ENCODE peak calls at places on chromosomes 13 and 19, in six cellular contexts. K is tibial nerve; Y is stomach; I is heart right ventricle; Q is CD8-positive, alpha-beta T cell; G is WERI-Rb-1. L is an unnamed sample.

GRCh38 chr13:50378513-50378970 is 363.3 kb downstream of the KCNRG start:
- DNase-seq in Y (no peak), I (no peak), Q (no peak), G (no peak), K (no peak), L (no peak)

GRCh38 chr13:55948175-55948574 is 1192.5 kb upstream of the PRR20A start:
- DNase-seq in Q (no peak), K (no peak), I (no peak), Y (no peak), G (no peak), L (no peak)

GRCh38 chr13:67023088-67023893 is 206.8 kb downstream of the PCDH9 start:
- DNase-seq in Y (no peak), Q (no peak), K (peak), G (no peak), I (no peak), L (no peak)

GRCh38 chr13:99422556-99423220 is 78.6 kb upstream of the TM9SF2 start:
- DNase-seq in Q (no peak), Y (peak), I (no peak), K (no peak), G (peak), L (peak)

GRCh38 chr13:45501175-45501526 is 36.4 kb downstream of the COG3 start:
- DNase-seq in Q (no peak), K (no peak), Y (no peak), I (no peak), G (no peak), L (no peak)

GRCh38 chr19:14089662-14090508 is 666 bp downstream of the SAMD1 start:
- DNase-seq in G (peak), Q (peak), Y (peak), K (peak), I (peak), L (no peak)

GRCh38 chr13:98144501-98145350 is 1.8 kb downstream of the FARP1 start:
- DNase-seq in G (peak), Q (no peak), K (no peak), I (no peak), Y (no peak), L (no peak)

GRCh38 chr13:44764334-44764733 is 188.2 kb upstream of the TSC22D1 start:
- DNase-seq in G (no peak), I (no peak), K (no peak), Q (no peak), Y (peak), L (no peak)

GRCh38 chr13:105139048-105139379 is 1396.4 kb downstream of the EFNB2 start:
- DNase-seq in G (no peak), I (no peak), Y (no peak), Q (no peak), K (no peak), L (no peak)

GRCh38 chr13:41548031-41548430 is 90.7 kb downstream of the RGCC start:
- DNase-seq in K (no peak), Y (no peak), Q (no peak), G (no peak), I (no peak), L (no peak)

GRCh38 chr19:4009990-4010807 is 2.7 kb downstream of the PIAS4 start:
- DNase-seq in Q (no peak), Y (no peak), G (peak), I (no peak), K (no peak), L (no peak)

GRCh38 chr13:51800456-51800855 is 3.5 kb downstream of the DHRS12 start:
- DNase-seq in Y (no peak), Q (no peak), I (no peak), K (no peak), G (no peak), L (no peak)

GRCh38 chr19:3358919-3359849 is 7.2 kb upstream of the NFIC start:
- DNase-seq in Y (peak), I (peak), G (peak), K (no peak), Q (peak), L (no peak)

GRCh38 chr13:98143601-98144500 is 957 bp downstream of the FARP1 start:
- DNase-seq in Q (no peak), G (no peak), K (no peak), Y (no peak), I (peak), L (no peak)

GRCh38 chr19:22118132-22118531 is 65.8 kb downstream of the ZNF257 start:
- DNase-seq in G (no peak), I (no peak), Y (no peak), K (no peak), Q (no peak), L (no peak)

GRCh38 chr19:36084231-36085009 is 26.5 kb upstream of the OVOL3 start:
- DNase-seq in Y (no peak), K (no peak), I (no peak), G (no peak), Q (no peak), L (no peak)
- H3K27ac ChIP-seq in Y (no peak), K (no peak), I (no peak), G (no peak), Q (no peak), L (no peak)

DNA sequence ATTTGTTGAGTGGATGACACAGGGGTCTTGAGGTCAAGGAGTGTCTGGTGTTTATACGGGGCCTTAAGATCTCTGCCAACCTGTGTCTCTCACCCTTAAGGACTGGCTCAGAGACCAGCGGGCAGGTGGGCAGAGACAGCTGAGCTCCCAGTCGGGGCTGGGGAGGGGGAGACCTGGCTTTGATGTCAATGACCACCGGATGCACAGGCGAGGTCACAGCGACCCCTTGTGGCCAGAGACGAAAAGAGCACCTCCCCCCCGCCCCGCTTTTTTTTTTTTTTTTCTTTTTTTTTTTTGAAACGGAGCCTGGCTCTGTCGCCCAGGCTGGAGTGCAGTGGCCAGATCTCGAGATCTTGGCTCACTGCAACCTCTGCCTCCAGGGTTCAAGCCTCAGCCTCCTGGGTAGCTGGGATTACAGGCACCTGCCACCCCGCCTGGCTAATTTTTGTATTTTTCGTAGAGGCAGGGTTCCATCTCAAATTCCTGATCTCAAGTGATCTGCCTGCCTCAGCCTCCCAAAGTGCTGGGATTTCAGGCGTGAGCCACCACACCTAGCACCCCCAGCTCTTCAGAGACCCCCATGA is 12.1 kb upstream of the KLK14 start:
- DNase-seq in I (peak), Y (peak), Q (peak), K (no peak), G (peak), L (no peak)
- TF ChIP-seq CTCF in I (peak), Y (peak), Q (peak), K (no peak), G (peak), L (peak)

GRCh38 chr13:40080676-40081075 is 425.2 kb downstream of the COG6 start:
- DNase-seq in G (no peak), K (no peak), I (no peak), Y (no peak), Q (no peak), L (no peak)

GRCh38 chr13:40076765-40077362 is 421.4 kb downstream of the COG6 start:
- DNase-seq in Q (no peak), Y (no peak), G (no peak), K (no peak), I (no peak), L (no peak)

GRCh38 chr13:40079721-40080120 is 424.3 kb downstream of the COG6 start:
- DNase-seq in K (no peak), Q (no peak), Y (no peak), I (no peak), G (no peak), L (no peak)

GRCh38 chr13:40074338-40074737 is 418.9 kb downstream of the COG6 start:
- DNase-seq in Q (no peak), G (no peak), I (no peak), Y (no peak), K (no peak), L (no peak)

DNA sequence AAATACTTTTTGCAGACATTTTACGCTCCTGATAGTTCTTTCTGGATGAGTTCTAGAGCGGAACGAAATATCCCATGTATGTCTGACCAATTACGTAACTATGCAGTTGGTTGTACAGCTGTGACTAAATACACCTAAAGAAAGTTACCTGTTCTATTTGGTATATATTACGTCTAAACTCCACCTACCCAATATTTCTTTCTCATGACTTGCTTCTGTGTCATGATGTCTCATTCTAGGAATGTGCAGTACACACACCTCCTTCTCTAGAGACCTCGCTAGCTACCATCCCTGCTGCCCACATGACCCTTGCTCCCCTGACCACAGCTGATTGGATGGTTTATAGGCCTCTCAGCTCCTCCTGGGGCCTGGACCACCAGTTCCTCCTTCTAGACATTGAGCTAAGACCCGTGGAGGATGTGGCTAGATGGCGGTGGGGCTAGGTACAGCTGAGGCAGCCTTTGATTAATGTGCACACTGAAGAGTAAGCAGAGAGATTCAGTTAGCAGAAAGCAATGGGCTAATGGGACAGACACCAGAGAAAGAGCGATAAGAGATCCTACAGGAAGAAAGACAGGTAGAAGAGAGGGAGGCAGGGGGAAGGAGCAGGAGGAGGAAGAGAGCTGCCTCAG is 422.1 kb downstream of the COG6 start:
- DNase-seq in Q (no peak), K (no peak), Y (no peak), I (no peak), G (no peak), L (peak)
- H3K27ac ChIP-seq in Q (no peak), K (no peak), Y (no peak), I (no peak), G (no peak), L (no peak)

GRCh38 chr13:27408074-27408473 is 16.3 kb upstream of the GTF3A start:
- DNase-seq in G (no peak), I (no peak), K (no peak), Y (no peak), Q (no peak), L (peak)

GRCh38 chr13:27403727-27404385 is 20.6 kb upstream of the GTF3A start:
- DNase-seq in Q (no peak), G (no peak), K (no peak), Y (peak), I (no peak), L (no peak)

GRCh38 chr13:27404680-27405079 is 19.7 kb upstream of the GTF3A start:
- DNase-seq in G (no peak), I (no peak), Y (peak), K (no peak), Q (no peak), L (no peak)

GRCh38 chr13:27405521-27406134 is 18.8 kb upstream of the GTF3A start:
- DNase-seq in G (no peak), Q (no peak), I (no peak), K (no peak), Y (no peak), L (no peak)

DNA sequence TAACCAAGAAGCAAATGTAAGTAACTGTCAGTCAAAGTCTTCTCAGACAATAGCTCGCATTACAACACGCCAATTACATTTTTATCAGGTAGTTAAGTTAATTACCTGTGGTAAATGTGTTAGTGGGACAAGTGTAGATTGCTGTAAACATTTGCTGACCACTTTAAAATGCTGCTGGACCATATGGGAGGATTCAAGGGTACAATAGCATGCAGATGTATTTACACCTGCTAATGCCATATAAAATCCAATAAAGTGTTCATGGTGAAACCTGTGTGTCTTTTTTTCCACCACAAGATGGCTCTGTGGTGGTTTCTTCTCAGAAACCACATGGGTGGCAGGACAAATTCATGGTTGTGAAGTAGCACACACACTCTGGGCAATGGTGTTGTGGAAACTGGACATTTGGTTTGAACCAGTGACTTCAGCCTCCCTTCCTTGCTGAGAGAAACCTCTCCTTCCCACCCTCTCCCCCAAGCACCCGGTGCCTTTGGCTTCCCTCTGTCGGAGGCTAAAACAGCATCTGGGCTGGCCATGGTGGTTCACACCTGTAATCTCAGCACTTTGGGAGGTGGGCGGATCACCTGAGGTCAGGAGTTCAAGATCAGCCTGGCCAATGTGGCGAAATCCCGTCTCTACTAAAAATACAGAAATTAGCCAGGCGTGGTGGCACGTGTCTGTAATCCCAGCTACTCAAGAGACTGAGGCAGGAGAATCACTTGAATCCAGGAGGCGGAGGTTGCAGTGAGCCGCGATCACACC is 18.1 kb upstream of the GTF3A start:
- DNase-seq in G (peak), Y (no peak), K (peak), I (no peak), Q (peak), L (peak)
- TF ChIP-seq CTCF in G (peak), Y (peak), K (peak), I (peak), Q (peak), L (peak)

DNA sequence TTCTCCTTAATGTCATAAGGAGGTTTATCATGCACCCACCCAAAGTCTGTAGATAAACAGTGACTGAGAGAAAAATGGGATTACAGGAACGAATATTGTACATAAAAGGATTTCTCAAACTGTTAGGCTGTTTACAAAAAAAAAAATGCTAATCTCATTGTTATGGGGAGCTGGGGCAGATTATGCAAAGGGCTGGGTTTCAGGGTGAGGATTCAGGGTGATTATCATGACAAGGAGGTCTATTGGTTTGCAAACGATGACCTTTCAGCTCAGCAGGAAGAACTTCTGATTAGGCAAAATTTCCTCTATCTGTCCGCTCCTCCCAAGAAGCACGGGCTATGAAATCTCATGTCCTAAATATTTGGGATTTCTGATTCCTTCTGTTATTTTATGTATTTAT is 41.4 kb downstream of the NLRP12 start:
- DNase-seq in K (no peak), G (no peak), Q (no peak), I (no peak), Y (no peak), L (no peak)
- H3K27ac ChIP-seq in K (no peak), G (no peak), Q (no peak), I (no peak), Y (no peak), L (no peak)

DNA sequence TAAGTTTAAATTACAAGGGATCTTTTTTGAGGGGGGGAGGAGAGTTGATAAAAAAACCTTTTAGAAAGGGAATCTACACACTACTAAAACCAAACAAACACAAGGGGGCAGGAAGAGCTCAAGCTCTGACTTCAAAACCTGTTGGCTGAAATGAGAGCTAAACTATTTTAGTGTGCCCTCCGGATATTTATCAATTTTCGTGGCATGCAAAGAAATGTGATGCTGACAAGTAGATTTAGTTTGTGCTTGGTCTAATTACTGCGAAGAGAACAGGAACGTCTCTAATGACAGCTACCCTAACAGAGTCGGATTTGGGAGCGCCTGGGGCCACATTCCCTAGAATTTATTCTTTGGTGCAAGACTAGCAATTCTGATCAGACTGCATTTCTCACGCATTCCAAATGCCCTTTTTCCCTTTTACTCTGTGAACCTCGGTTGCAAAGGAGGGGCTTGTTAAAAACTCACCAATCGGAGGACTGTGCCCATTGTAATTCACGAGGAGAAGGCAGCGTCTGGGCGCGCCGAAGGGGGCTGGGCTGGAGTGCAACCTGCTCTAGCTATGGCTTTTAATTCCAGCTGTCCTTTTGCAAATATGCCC is 804 bp upstream of the FREM2 start:
- DNase-seq in Q (no peak), K (no peak), I (no peak), Y (no peak), G (peak), L (no peak)
- TF ChIP-seq CTCF in Q (no peak), K (peak), I (peak), Y (no peak), G (peak), L (no peak)

DNA sequence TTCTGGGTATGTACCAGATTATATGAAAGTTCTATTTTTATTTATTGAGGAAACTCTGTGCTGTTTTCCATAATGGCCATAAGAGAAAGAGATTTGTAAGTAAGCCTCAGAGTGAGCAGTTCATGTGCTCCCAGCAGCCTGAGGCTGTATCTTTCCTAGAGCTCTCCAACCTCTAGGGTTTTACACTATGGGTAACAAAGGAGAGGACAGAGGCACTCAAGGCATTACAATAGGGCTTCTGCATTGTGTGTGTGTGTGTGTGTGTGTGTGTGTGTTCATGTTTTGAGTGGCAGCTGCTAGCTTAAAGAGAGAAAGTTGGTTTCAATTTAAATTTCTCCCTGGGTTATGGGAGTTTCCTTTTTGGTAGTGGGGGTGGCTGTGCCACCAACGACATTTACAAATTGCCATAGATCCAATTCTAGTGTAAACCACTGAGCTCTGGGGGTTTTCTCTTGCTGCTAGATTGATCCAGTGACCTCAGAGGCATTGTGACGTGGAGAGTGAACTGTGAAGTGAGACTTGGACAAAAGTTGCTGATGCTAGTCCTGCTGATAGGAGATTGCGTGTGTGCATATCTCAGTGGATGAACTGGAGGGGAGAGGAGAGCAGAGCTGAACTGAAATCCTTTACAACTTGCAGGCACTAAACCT is 67.3 kb upstream of the OLFM4 start:
- DNase-seq in Q (no peak), I (no peak), G (no peak), Y (no peak), K (no peak), L (no peak)
- H3K27ac ChIP-seq in Q (no peak), I (no peak), G (no peak), Y (no peak), K (no peak), L (no peak)

DNA sequence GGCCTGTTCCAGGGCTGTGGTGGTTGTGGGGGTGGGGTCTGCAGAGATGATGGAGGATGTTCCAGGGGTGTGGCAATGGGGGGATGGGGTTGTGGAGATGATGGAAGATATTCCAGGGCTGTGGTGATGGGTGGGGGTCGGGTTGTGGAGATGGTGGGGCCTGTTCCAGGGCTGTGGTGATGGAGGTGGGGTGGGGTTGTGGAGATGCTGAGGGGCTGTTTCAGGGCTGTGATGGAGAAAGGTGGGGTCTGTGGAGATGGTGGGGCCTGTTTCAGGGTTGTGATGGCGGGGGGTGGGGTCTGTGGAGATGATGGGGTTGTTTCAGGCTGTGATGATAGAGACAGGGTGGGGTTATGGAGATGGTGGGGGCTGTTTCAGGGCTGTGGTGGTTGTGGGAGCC is 62.0 kb downstream of the TEX29 start:
- DNase-seq in I (no peak), Y (peak), G (no peak), K (no peak), Q (no peak), L (no peak)
- TF ChIP-seq CTCF in I (no peak), Y (no peak), G (no peak), K (no peak), Q (no peak), L (no peak)